ENCODE peak calls at places on chromosomes 6 and 20, in seven cellular contexts. K is fibroblast of lung; W is CD4-positive, alpha-beta memory T cell; V is left lung; S is right atrium auricular region; H is mammary epithelial cell; L is psoas muscle. M is an unnamed sample.
A peak's percentile ranks its signal among the peaks of the same experiment; 100 is the strongest.

GRCh38 chr6:170346649-170347048 is 40.1 kb downstream of the FAM120B start:
- DNase-seq in K (no peak), W (no peak), V (no peak), S (no peak), H (no peak), L (no peak), M (no peak)

GRCh38 chr6:157873735-157874344 is 50.8 kb downstream of the SNX9 start:
- DNase-seq in K (peak; percentile 54), W (peak; percentile 75), V (peak; percentile 90), S (peak; percentile 79), H (peak; percentile 56), L (peak; percentile 81), M (peak; percentile 81)

GRCh38 chr6:38144365-38144764 is 324.8 kb downstream of the ZFAND3 start:
- DNase-seq in K (no peak), W (no peak), V (no peak), S (no peak), H (no peak), L (no peak), M (no peak)

GRCh38 chr6:16392010-16392409 is 153.6 kb downstream of the GMPR start:
- DNase-seq in K (no peak), W (no peak), V (no peak), S (no peak), H (no peak), L (no peak), M (no peak)

GRCh38 chr6:39314273-39314790 is at the start of gene KCNK17:
- DNase-seq in K (no peak), W (no peak), V (peak; percentile 82), S (no peak), H (no peak), L (no peak), M (no peak)

GRCh38 chr6:26330835-26331808 is 33.9 kb upstream of the BTN3A2 start:
- DNase-seq in K (peak; percentile 46), W (peak; percentile 58), V (no peak), S (no peak), H (peak; percentile 70), L (no peak), M (peak; percentile 52)

GRCh38 chr6:16723833-16724232 is 37.4 kb downstream of the ATXN1 start:
- DNase-seq in K (peak; percentile 99), W (no peak), V (no peak), S (no peak), H (peak; percentile 92), L (no peak), M (no peak)

GRCh38 chr20:63176035-63176434 is 39.9 kb downstream of the YTHDF1 start:
- DNase-seq in K (no peak), W (no peak), V (no peak), S (no peak), H (no peak), L (no peak), M (no peak)

GRCh38 chr6:41449399-41450245 is 96.6 kb upstream of the FOXP4 start:
- DNase-seq in K (no peak), W (no peak), V (no peak), S (no peak), H (no peak), L (peak; percentile 67), M (no peak)

GRCh38 chr20:598133-598881 is 11.8 kb downstream of the TCF15 start:
- DNase-seq in K (no peak), W (no peak), V (no peak), S (no peak), H (no peak), L (peak; percentile 70), M (no peak)

GRCh38 chr6:116511424-116512131 is at the start of gene CALHM5:
- DNase-seq in K (peak; percentile 89), W (no peak), V (no peak), S (peak; percentile 79), H (peak; percentile 76), L (peak; percentile 59), M (no peak)

GRCh38 chr6:134724653-134725340 is 225.1 kb downstream of the ALDH8A1 start:
- DNase-seq in K (peak; percentile 69), W (no peak), V (no peak), S (no peak), H (no peak), L (no peak), M (no peak)

DNA sequence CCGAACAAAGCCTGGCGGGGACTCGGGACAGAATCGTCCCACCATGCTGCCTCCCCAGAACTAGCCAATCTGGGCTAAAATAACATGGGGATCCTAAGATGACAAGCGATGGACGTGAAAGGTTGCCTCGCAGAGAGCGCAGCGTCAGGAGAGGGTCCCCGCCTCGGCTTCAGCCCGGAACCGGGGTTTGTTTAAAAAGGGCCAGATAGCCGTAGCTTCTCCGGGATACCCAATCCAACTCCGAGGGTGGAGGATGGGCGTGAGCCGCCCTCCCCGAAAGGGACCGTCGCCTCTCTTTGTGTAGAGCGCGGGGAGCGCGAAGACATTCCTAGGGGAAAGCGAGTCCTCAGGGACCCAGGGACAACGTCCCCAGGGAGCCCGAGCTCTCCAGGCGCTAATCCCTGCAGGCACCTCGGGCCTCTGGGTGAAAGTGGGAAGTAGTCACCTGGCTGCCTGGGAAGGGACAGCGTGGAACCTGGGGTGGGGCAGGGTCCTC is 640 bp downstream of the CD24 start:
- DNase-seq in K (peak; percentile 19), W (no peak), V (peak; percentile 82), S (no peak), H (peak; percentile 36), L (no peak), M (no peak)
- H3K27ac ChIP-seq in K (no peak overlapping the region), W (no peak overlapping the region), V (peak overlapping the region; percentile 66), S (no peak overlapping the region), H (peak overlapping the region; percentile 84), L (no peak overlapping the region), M (no peak overlapping the region)

DNA sequence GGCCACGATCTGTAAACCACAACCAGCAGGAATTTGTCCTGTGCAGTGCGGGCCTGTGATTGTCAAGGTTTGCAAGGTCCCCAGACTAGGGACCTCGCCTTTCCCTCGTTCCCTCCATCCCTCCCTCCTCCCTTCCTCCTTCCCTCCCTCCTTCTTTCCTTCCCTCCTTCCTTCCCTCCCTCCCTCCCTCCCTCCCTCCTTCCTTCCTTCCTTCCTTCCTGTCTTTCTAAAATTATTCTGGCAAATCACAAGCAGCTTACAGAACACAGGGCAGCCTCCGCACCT is 205.2 kb upstream of the RIN2 start:
- DNase-seq in K (no peak), W (no peak), V (no peak), S (no peak), H (no peak), L (no peak), M (no peak)
- H3K4me3 ChIP-seq in K (no peak overlapping the region), W (no peak overlapping the region), V (no peak overlapping the region), S (no peak overlapping the region), H (no peak overlapping the region), L (no peak overlapping the region), M (no peak overlapping the region)

DNA sequence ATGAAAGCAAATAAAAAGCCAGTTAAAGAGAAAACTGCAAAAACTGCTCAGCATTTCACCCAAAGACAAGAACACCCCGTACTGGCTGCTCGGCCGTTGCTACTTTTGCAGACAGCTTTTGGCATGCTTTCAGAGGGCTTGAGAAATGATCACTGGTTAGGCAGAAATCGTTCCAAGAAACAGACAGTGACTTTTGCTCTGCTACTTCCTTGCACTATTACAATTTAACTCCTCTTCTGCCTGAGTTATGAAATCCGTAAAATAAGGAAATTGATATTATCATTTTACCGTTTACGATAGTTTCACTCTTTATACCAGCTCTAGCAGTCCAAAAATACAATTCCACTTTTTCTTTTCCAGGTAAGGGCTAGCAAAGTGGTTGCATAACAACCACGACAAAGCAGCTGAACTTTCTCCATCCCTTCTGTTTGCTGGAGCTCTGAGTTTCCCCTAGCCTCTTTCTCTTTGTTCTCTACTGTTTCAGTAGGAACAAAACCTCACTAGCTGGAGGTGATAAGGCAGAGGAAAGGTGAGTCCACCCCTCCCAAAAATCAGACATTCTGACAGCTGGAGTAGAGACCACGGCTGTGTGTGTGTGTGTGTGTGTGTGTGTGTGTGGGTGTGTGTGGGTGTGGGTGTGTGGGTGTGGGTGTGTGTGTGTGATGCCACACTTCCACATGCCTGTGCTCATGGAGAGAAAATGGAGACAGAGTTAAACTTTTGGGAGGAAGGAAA is 191.8 kb upstream of the RREB1 start:
- DNase-seq in K (peak; percentile 46), W (no peak), V (no peak), S (peak; percentile 82), H (peak; percentile 12), L (peak; percentile 80), M (no peak)
- H3K27ac ChIP-seq in K (no peak overlapping the region), W (no peak overlapping the region), V (peak overlapping the region; percentile 89), S (peak overlapping the region; percentile 61), H (no peak overlapping the region), L (peak overlapping the region; percentile 69), M (no peak overlapping the region)

GRCh38 chr20:54275359-54276108 is 67.6 kb downstream of the PFDN4 start:
- DNase-seq in K (no peak), W (no peak), V (no peak), S (no peak), H (no peak), L (no peak), M (no peak)

GRCh38 chr20:54272901-54273488 is 65.1 kb downstream of the PFDN4 start:
- DNase-seq in K (no peak), W (no peak), V (no peak), S (no peak), H (no peak), L (no peak), M (no peak)

GRCh38 chr20:54276577-54277169 is 68.8 kb downstream of the PFDN4 start:
- DNase-seq in K (no peak), W (no peak), V (no peak), S (no peak), H (peak; percentile 43), L (no peak), M (no peak)
- H3K4me3 ChIP-seq in K (no peak overlapping the region), W (no peak overlapping the region), V (no peak overlapping the region), S (no peak overlapping the region), H (no peak overlapping the region), L (no peak overlapping the region), M (no peak overlapping the region)

GRCh38 chr6:169247419-169247818 is 6.2 kb downstream of the THBS2 start:
- DNase-seq in K (no peak), W (no peak), V (no peak), S (no peak), H (no peak), L (no peak), M (no peak)

GRCh38 chr6:169249057-169249456 is 4.6 kb downstream of the THBS2 start:
- DNase-seq in K (no peak), W (no peak), V (peak; percentile 47), S (no peak), H (no peak), L (no peak), M (no peak)

GRCh38 chr6:169246445-169246844 is 7.2 kb downstream of the THBS2 start:
- DNase-seq in K (no peak), W (no peak), V (no peak), S (no peak), H (no peak), L (no peak), M (no peak)

GRCh38 chr6:169247991-169248390 is 5.7 kb downstream of the THBS2 start:
- DNase-seq in K (no peak), W (no peak), V (no peak), S (no peak), H (no peak), L (no peak), M (no peak)

DNA sequence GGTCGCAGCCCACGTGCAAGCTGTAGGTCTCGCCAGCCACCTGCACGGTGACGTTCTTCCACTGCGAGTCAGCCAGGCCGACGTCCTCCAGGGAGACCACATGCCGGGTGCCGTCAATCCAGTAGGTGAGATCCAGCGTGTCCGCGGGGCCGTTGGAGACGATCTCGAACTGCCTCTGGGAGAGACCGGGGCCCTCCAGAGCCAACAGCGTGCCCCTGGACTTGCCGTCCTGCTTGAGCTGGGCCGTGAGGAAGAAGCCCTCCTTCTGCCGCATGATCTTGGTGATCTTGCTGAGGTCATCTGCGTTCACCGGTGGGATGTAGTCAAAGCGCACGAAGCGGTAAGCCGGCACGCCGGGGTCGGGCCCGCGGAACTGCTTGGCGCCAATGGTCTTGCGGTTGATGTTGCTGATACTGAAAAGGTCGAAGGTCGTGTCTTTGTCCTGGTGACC is 5.1 kb downstream of the THBS2 start:
- DNase-seq in K (no peak), W (no peak), V (peak; percentile 75), S (no peak), H (no peak), L (no peak), M (no peak)
- H3K27ac ChIP-seq in K (no peak overlapping the region), W (no peak overlapping the region), V (no peak overlapping the region), S (no peak overlapping the region), H (no peak overlapping the region), L (no peak overlapping the region), M (no peak overlapping the region)